ENCODE peak calls at places on chromosomes 5 and 9, in six cellular contexts. E is progenitor cell of endocrine pancreas; P is CD8-positive, alpha-beta T cell; D is skeletal muscle cell; I is stromal cell of bone marrow; A is lung microvascular endothelial cell. S is an unnamed sample.

GRCh38 chr5:19479562-19479961 is 508.4 kb downstream of the CDH18 start:
- DNase-seq in E (no peak), P (no peak), D (no peak), I (no peak), A (no peak), S (no peak)

GRCh38 chr5:107893642-107894041 is 222.9 kb upstream of the EFNA5 start:
- DNase-seq in E (no peak), P (no peak), D (peak), I (peak), A (peak), S (peak)

GRCh38 chr5:14696057-14696456 is 31.5 kb downstream of the OTULIN start:
- DNase-seq in E (no peak), P (no peak), D (no peak), I (no peak), A (no peak), S (no peak)

GRCh38 chr9:22210262-22210661 is 201.2 kb upstream of the CDKN2B start:
- DNase-seq in E (no peak), P (no peak), D (no peak), I (no peak), A (no peak), S (no peak)

GRCh38 chr9:135596211-135596610 is 34.7 kb downstream of the PAEP start:
- DNase-seq in E (no peak), P (no peak), D (no peak), I (no peak), A (no peak), S (no peak)

GRCh38 chr9:36874921-36875320 is 159.1 kb downstream of the PAX5 start:
- DNase-seq in E (no peak), P (no peak), D (no peak), I (peak), A (no peak), S (peak)

GRCh38 chr5:37738057-37738691 is 101.7 kb downstream of the GDNF start:
- DNase-seq in E (no peak), P (no peak), D (peak), I (peak), A (peak), S (peak)

GRCh38 chr5:32027717-32028321 is 146.3 kb downstream of the GOLPH3 start:
- DNase-seq in E (no peak), P (no peak), D (peak), I (peak), A (peak), S (peak)

GRCh38 chr5:67790390-67790789 is 425.2 kb upstream of the PIK3R1 start:
- DNase-seq in E (no peak), P (no peak), D (no peak), I (no peak), A (no peak), S (no peak)

GRCh38 chr5:59709833-59710232 is 183.7 kb downstream of the PDE4D start:
- DNase-seq in E (no peak), P (no peak), D (peak), I (peak), A (no peak), S (peak)

GRCh38 chr5:163460562-163461176 is at the start of gene HMMR:
- DNase-seq in E (peak), P (no peak), D (no peak), I (no peak), A (no peak), S (peak)

GRCh38 chr9:113528811-113529210 is 65.3 kb downstream of the RGS3 start:
- DNase-seq in E (no peak), P (no peak), D (no peak), I (no peak), A (no peak), S (no peak)

GRCh38 chr5:178738513-178738912 is 8.1 kb upstream of the ZNF354A start:
- DNase-seq in E (no peak), P (no peak), D (no peak), I (no peak), A (no peak), S (no peak)

GRCh38 chr5:72066658-72067057 is 40.6 kb upstream of the MAP1B start:
- DNase-seq in E (no peak), P (no peak), D (peak), I (peak), A (no peak), S (peak)

GRCh38 chr5:145340099-145340498 is 495.0 kb downstream of the PRELID2 start:
- DNase-seq in E (no peak), P (no peak), D (no peak), I (no peak), A (no peak), S (no peak)

GRCh38 chr5:80141147-80141671 is 106.1 kb downstream of the THBS4 start:
- DNase-seq in E (no peak), P (no peak), D (peak), I (peak), A (no peak), S (peak)

GRCh38 chr5:37037840-37038239 is 161.3 kb downstream of the NIPBL start:
- DNase-seq in E (no peak), P (no peak), D (no peak), I (no peak), A (no peak), S (no peak)

GRCh38 chr5:170630226-170630625 is 126.4 kb downstream of the KCNIP1 start:
- DNase-seq in E (no peak), P (no peak), D (no peak), I (no peak), A (no peak), S (no peak)

GRCh38 chr5:101288633-101289032 is 385.6 kb upstream of the ST8SIA4 start:
- DNase-seq in E (no peak), P (no peak), D (no peak), I (peak), A (no peak), S (no peak)

GRCh38 chr5:76718880-76719279 is 3.0 kb downstream of the F2R start:
- DNase-seq in E (no peak), P (no peak), D (no peak), I (no peak), A (no peak), S (no peak)

GRCh38 chr5:73496984-73497457 is 1.2 kb upstream of the BTF3 start:
- DNase-seq in E (no peak), P (no peak), D (peak), I (peak), A (peak), S (peak)

GRCh38 chr9:34899535-34900158 is 58.4 kb upstream of the PHF24 start:
- DNase-seq in E (peak), P (peak), D (peak), I (peak), A (peak), S (peak)

GRCh38 chr5:73300520-73301207 is 127.7 kb downstream of the TMEM174 start:
- DNase-seq in E (peak), P (no peak), D (no peak), I (no peak), A (no peak), S (peak)

GRCh38 chr5:172641359-172642045 is 439 bp downstream of the NEURL1B start:
- DNase-seq in E (no peak), P (no peak), D (no peak), I (no peak), A (peak), S (no peak)

GRCh38 chr9:20417695-20418094 is 204.6 kb downstream of the MLLT3 start:
- DNase-seq in E (no peak), P (no peak), D (no peak), I (no peak), A (no peak), S (no peak)

GRCh38 chr5:92644271-92644886 is 936.6 kb downstream of the NR2F1-AS1 start:
- DNase-seq in E (no peak), P (no peak), D (no peak), I (no peak), A (peak), S (no peak)

GRCh38 chr5:55236800-55237199 is 3.4 kb upstream of the CCNO start:
- DNase-seq in E (no peak), P (no peak), D (no peak), I (no peak), A (no peak), S (no peak)

GRCh38 chr9:38687389-38687842 is 32.5 kb downstream of the FAM240B start:
- DNase-seq in E (no peak), P (no peak), D (no peak), I (no peak), A (peak), S (peak)

GRCh38 chr5:13745508-13745907 is 199.0 kb downstream of the DNAH5 start:
- DNase-seq in E (no peak), P (no peak), D (peak), I (peak), A (peak), S (peak)

GRCh38 chr5:14351845-14352712 is 208.9 kb downstream of the TRIO start:
- DNase-seq in E (peak), P (peak), D (peak), I (peak), A (peak), S (peak)

GRCh38 chr5:120512068-120512467 is 48.0 kb downstream of the PRR16 start:
- DNase-seq in E (no peak), P (no peak), D (no peak), I (no peak), A (no peak), S (no peak)

GRCh38 chr5:73213566-73213998 is 40.6 kb downstream of the TMEM174 start:
- DNase-seq in E (no peak), P (no peak), D (peak), I (no peak), A (no peak), S (peak)

GRCh38 chr9:120742951-120743416 is 28.7 kb upstream of the MEGF9 start:
- DNase-seq in E (no peak), P (no peak), D (no peak), I (no peak), A (peak), S (peak)

GRCh38 chr9:112059980-112060348 is 115.1 kb downstream of the SUSD1 start:
- DNase-seq in E (no peak), P (no peak), D (no peak), I (no peak), A (peak), S (no peak)

GRCh38 chr5:2686725-2687124 is 64.8 kb downstream of the IRX2 start:
- DNase-seq in E (no peak), P (no peak), D (no peak), I (no peak), A (no peak), S (no peak)

S was measured in fibroblast of lung.